ENCODE peak calls at places on chromosomes 1 and 21, in eight cellular contexts. C, S, A, L, E, N, T and F are unnamed samples.

GRCh38 chr1:226719596-226720386 is 19.3 kb downstream of the ITPKB start:
- DNase-seq in C (no peak), S (no peak), A (no peak), L (no peak), E (no peak), N (no peak), T (no peak), F (no peak)

GRCh38 chr1:168000656-168001055 is 63.8 kb upstream of the MPC2 start:
- DNase-seq in C (no peak), S (no peak), A (no peak), L (no peak), E (no peak), N (no peak), T (no peak), F (no peak)

GRCh38 chr21:41683815-41684214 is 83.0 kb downstream of the RIPK4 start:
- DNase-seq in C (no peak), S (no peak), A (no peak), L (peak), E (no peak), N (no peak), T (no peak), F (no peak)

GRCh38 chr21:42798106-42798505 is 81.2 kb downstream of the WDR4 start:
- DNase-seq in C (no peak), S (no peak), A (no peak), L (no peak), E (no peak), N (no peak), T (no peak), F (no peak)

GRCh38 chr1:67126974-67127373 is 7.8 kb downstream of the C1orf141 start:
- DNase-seq in C (no peak), S (no peak), A (no peak), L (no peak), E (no peak), N (no peak), T (no peak), F (no peak)

GRCh38 chr1:24898909-24899439 is 31.1 kb downstream of the RUNX3 start:
- DNase-seq in C (no peak), S (no peak), A (no peak), L (no peak), E (no peak), N (no peak), T (no peak), F (no peak)

GRCh38 chr1:165344198-165344597 is 12.3 kb downstream of the LMX1A start:
- DNase-seq in C (no peak), S (no peak), A (no peak), L (no peak), E (no peak), N (no peak), T (no peak), F (no peak)

GRCh38 chr1:93779540-93780121 is 98.0 kb upstream of the BCAR3 start:
- DNase-seq in C (peak), S (peak), A (no peak), L (peak), E (peak), N (no peak), T (peak), F (no peak)

GRCh38 chr1:40769815-40770214 is 13.8 kb upstream of the KCNQ4 start:
- DNase-seq in C (no peak), S (no peak), A (no peak), L (no peak), E (no peak), N (no peak), T (no peak), F (no peak)

DNA sequence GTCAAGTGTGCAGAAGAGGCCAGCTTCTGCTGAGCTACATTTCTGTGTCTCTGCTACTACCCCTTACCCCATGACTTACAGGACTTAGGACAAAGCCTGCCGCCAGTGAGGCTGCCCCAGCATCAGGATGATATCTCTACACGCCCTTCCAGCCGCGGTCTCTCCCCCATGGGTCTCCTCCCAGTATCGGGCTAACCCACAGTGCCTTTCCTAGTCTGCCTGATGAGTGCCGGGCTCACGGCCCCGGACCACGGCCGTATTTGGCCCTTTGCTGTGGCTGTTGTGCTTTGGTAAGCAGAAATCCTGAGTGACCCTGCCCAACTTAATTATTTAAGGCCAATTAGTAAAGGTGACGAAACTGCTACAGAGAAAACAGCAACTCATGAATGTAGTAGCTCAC is 123.1 kb upstream of the IFFO2 start:
- DNase-seq in C (no peak), S (no peak), A (no peak), L (no peak), E (no peak), N (no peak), T (no peak), F (peak)
- H3K27ac ChIP-seq in C (no peak), S (peak), A (no peak), L (no peak), E (no peak), N (no peak), T (peak), F (peak)

GRCh38 chr1:145747398-145748247 is 28.3 kb downstream of the CD160 start:
- DNase-seq in C (no peak), S (no peak), A (no peak), L (no peak), E (no peak), N (no peak), T (no peak), F (no peak)

GRCh38 chr1:145757420-145757819 is 38.1 kb downstream of the CD160 start:
- DNase-seq in C (no peak), S (no peak), A (no peak), L (no peak), E (no peak), N (no peak), T (no peak), F (no peak)

GRCh38 chr1:145750444-145750843 is 31.1 kb downstream of the CD160 start:
- DNase-seq in C (no peak), S (no peak), A (no peak), L (no peak), E (no peak), N (no peak), T (no peak), F (no peak)

DNA sequence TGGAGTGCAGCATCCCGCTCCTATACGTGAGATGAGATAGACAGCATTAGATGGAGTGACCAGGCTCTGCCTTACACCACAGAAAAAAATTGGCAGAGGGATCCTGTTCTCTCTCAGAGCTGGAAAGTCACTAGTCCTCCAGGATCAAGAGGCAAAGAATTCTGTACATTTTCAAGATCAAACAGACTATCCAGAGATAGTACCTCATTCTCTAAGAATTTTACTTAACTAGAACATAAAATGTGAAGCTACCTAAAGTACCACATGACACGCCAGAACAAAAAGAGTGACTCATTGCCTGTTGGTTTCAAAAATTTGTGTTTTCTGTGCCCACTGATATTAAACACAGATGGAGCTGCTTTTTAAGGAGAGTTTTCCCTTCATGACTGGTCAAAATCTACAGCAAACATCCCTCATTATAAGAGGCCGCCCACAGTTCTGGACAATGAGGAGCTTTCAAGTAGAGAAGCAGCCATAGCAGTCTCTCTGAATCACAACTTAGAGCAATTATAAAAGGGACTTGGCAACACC is 32.3 kb downstream of the CD160 start:
- DNase-seq in C (no peak), S (no peak), A (no peak), L (no peak), E (no peak), N (no peak), T (peak), F (no peak)
- H3K27ac ChIP-seq in C (peak), S (peak), A (peak), L (no peak), E (no peak), N (no peak), T (peak), F (peak)

GRCh38 chr1:36377776-36378175 is 7.9 kb downstream of the STK40 start:
- DNase-seq in C (no peak), S (no peak), A (no peak), L (no peak), E (no peak), N (no peak), T (no peak), F (no peak)

GRCh38 chr1:36369472-36369871 is 16.3 kb downstream of the STK40 start:
- DNase-seq in C (no peak), S (no peak), A (no peak), L (no peak), E (no peak), N (no peak), T (no peak), F (no peak)

GRCh38 chr1:36367798-36368197 is 17.9 kb downstream of the STK40 start:
- DNase-seq in C (no peak), S (no peak), A (no peak), L (no peak), E (no peak), N (no peak), T (no peak), F (no peak)

GRCh38 chr1:36369061-36369470 is 16.7 kb downstream of the STK40 start:
- DNase-seq in C (peak), S (peak), A (peak), L (peak), E (peak), N (peak), T (peak), F (no peak)

GRCh38 chr1:36372617-36373016 is 13.1 kb downstream of the STK40 start:
- DNase-seq in C (no peak), S (no peak), A (no peak), L (no peak), E (peak), N (no peak), T (no peak), F (no peak)
- H3K27ac ChIP-seq in C (peak), S (peak), A (peak), L (peak), E (peak), N (peak), T (peak), F (peak)

GRCh38 chr1:29124366-29125236 is 898 bp upstream of the TMEM200B start:
- DNase-seq in C (peak), S (peak), A (no peak), L (no peak), E (peak), N (peak), T (peak), F (no peak)

GRCh38 chr1:29122987-29123870 is 474 bp downstream of the TMEM200B start:
- DNase-seq in C (no peak), S (no peak), A (no peak), L (no peak), E (peak), N (peak), T (no peak), F (no peak)

GRCh38 chr1:29126198-29126597 is 2.5 kb upstream of the TMEM200B start:
- DNase-seq in C (no peak), S (no peak), A (no peak), L (no peak), E (no peak), N (no peak), T (no peak), F (no peak)

GRCh38 chr1:29123871-29124365 is at the start of gene TMEM200B:
- DNase-seq in C (no peak), S (no peak), A (no peak), L (no peak), E (no peak), N (peak), T (no peak), F (no peak)

DNA sequence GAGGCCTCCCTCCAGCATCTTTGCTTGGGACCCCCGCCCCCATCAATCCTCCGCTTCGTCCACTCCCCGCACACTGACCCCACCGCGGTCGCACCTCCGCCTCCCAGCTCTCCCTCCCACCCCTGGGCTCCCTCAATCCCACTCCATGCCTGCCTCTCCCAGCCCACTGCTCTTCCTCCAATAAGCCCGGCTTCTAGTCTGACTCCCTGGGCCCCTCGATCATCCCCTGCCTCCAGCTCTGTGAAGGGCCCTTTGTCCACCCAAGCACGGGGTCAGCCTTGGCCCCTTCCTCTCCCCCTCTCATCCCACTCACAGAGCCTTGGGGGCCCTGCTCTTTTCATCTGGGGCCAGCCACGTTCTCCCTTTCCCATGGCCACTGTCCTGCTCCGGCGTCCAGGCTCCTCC is 1.5 kb upstream of the TMEM200B start:
- DNase-seq in C (no peak), S (no peak), A (no peak), L (no peak), E (no peak), N (no peak), T (no peak), F (no peak)
- H3K27ac ChIP-seq in C (peak), S (peak), A (no peak), L (no peak), E (no peak), N (peak), T (peak), F (no peak)

DNA sequence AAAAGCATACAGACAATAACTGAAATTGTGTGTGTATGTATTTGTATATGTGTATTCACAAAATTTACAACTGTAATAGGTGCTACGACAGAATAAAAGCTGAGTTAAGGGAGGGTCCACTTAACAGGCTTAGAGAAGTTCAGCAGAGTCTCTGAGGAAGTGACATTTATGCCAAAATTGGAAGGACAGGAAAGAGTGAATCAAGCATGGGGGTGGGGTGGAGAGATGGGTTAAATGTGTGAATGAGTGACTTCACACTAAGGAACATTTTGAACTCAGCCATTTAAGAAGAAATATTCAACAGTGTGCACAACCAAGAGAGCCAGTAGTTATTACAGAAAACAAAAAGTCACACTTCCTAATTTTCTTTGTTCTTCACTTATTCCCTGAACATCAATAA is 53.8 kb upstream of the RGS1 start:
- DNase-seq in C (no peak), S (no peak), A (no peak), L (no peak), E (no peak), N (no peak), T (no peak), F (no peak)
- H3K27ac ChIP-seq in C (no peak), S (no peak), A (no peak), L (no peak), E (no peak), N (no peak), T (no peak), F (no peak)

DNA sequence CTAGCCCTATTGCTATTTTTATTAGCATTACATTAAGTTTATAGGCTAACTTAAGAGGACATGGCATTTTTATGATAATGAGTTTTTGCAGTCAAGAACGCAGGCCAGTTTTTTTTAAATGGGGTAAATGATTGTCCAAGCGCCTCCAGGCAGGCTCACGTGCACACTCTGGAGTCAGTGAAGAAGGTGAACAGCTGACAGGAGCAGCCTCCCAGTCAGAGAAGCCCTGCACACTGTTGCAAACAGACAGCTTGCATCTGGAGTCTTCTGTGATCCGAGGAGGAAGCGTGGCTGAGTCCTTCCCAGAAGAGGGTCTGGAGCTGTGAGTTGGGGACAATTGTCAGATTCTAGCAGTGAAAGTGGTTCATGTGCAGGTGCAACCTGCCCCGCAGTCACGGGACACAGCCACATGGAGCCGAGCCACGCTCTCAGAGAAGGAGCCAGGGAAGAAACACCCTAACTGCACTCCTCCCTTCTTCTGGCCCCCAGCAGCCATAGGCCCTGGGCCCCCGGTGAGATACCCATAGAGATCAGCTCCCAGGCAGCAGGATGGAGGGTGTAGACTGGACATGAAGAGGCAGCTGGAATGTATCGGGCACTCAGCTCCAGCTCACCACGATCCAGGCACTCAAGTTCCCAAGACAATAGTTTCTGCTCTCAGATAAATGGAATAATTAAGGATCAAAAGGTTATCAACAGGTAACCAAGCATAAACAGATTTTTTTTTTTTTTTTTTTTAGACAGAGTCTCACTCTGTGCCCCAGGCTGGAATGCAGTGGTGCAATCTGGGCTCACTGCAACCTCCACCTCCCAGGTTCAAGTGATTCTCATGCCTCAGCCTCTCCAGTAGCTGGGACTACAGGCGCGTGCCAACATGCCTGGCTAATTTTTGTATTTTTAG is 26.4 kb downstream of the CAPN2 start:
- DNase-seq in C (no peak), S (no peak), A (no peak), L (peak), E (no peak), N (no peak), T (no peak), F (no peak)
- H3K27ac ChIP-seq in C (peak), S (peak), A (no peak), L (peak), E (no peak), N (peak), T (peak), F (no peak)

GRCh38 chr21:34592120-34592561 is 22.8 kb downstream of the RCAN1 start:
- DNase-seq in C (no peak), S (no peak), A (no peak), L (no peak), E (no peak), N (peak), T (no peak), F (no peak)

GRCh38 chr21:34593423-34593822 is 21.5 kb downstream of the RCAN1 start:
- DNase-seq in C (no peak), S (no peak), A (no peak), L (no peak), E (no peak), N (no peak), T (no peak), F (no peak)

GRCh38 chr21:34593954-34594531 is 20.9 kb downstream of the RCAN1 start:
- DNase-seq in C (no peak), S (no peak), A (no peak), L (no peak), E (no peak), N (no peak), T (no peak), F (no peak)

GRCh38 chr21:34594566-34595234 is 20.2 kb downstream of the RCAN1 start:
- DNase-seq in C (no peak), S (no peak), A (no peak), L (no peak), E (no peak), N (no peak), T (no peak), F (no peak)

DNA sequence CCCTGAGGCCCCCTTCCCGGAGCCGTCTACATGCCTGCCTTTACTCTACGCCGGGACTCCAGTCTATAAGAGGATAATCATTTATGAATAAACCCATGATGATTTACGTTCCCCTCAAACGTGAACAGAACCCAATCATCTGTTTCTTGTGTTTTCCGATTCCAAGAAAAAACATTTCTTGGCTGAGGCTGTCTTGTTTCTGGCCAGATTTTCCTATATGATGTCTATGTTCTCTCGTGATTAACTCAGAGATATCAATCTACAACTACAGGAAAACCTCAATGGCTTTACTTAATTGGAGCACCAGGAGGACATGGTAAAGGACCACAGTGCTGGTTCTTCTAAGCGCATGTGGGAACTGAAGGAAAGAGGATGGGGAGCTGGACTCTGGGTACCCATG is 22.3 kb downstream of the RCAN1 start:
- DNase-seq in C (no peak), S (no peak), A (no peak), L (no peak), E (no peak), N (no peak), T (no peak), F (no peak)
- H3K27ac ChIP-seq in C (no peak), S (no peak), A (no peak), L (no peak), E (no peak), N (peak), T (no peak), F (peak)

DNA sequence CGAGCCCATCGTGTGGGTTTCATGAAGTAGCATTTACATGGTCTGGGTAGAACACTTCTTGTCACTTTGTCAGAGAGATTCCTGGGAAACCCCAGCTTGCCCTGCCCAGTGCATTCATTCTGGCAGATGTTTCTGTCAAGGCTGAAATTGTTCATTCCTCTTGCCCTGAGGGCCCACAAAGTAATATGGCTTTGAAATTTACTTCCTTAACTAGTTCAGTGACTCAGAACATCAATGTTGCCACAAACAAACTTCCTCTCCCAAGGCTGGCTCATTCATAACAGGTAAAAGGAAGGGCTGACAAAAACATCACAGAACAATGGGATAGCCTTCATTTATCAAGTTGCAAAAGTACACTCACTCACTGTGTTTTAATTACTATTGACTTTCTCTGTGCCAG is 5.0 kb upstream of the KIAA0040 start:
- DNase-seq in C (peak), S (peak), A (no peak), L (peak), E (no peak), N (no peak), T (peak), F (no peak)
- H3K27ac ChIP-seq in C (no peak), S (no peak), A (no peak), L (peak), E (no peak), N (no peak), T (peak), F (no peak)

DNA sequence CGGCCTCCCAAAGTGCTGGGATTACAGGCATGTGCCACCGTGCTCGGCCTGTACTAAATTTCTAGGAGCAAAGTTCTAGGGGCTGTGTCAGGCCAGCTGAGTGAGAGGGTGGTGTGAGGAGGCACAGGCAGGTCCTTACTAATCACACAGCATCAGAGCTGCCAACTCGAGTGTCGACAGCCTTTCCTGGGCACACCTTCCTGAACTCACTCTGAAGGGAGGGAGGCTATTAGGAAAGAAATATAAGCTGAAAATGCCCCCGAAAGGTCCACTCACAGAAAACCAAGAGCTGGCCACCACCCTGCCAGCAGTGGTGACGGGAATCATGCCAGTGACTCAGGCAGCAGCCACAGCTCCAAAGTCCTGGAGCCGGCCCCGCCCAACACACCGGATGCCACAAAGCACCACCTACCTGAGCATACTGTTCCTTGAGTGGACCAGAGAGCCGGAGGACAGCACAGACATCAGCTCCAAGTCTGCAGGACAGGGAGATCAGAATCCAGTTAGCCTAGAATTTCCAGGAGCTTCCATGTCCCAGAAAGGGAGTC is 4.5 kb downstream of the PMVK start:
- DNase-seq in C (peak), S (peak), A (no peak), L (peak), E (no peak), N (no peak), T (peak), F (no peak)
- H3K27ac ChIP-seq in C (peak), S (peak), A (no peak), L (peak), E (no peak), N (no peak), T (peak), F (peak)